ENCODE peak calls at places on chromosomes 2 and 18, in ten cellular contexts. K is neuronal stem cell; R is tibial nerve; C is IMR-90; U is uterus; W is CD8-positive, alpha-beta memory T cell; A is substantia nigra; O is H9; S is aorta; I is small intestine. V is an unnamed sample.

GRCh38 chr2:501130-501529 is 176.1 kb downstream of the TMEM18 start:
- DNase-seq in R (no peak), S (no peak), O (no peak), W (no peak), A (no peak), U (no peak), I (peak), K (no peak), C (no peak), V (no peak)

GRCh38 chr2:194526121-194526520 is 1130.9 kb upstream of the SLC39A10 start:
- DNase-seq in S (no peak), R (no peak), W (no peak), U (no peak), A (no peak), O (no peak), I (no peak), C (no peak), K (no peak), V (no peak)

GRCh38 chr2:233938676-233939370 is 21.6 kb downstream of the TRPM8 start:
- DNase-seq in C (no peak), W (no peak), U (no peak), A (no peak), K (no peak), I (peak), O (no peak), S (no peak), R (no peak), V (no peak)

GRCh38 chr2:220275454-220275853 is 648.0 kb downstream of the SLC4A3 start:
- DNase-seq in I (no peak), A (no peak), W (no peak), C (no peak), O (no peak), U (no peak), S (no peak), K (no peak), R (no peak), V (no peak)

GRCh38 chr18:59988098-59988706 is 88.4 kb downstream of the PMAIP1 start:
- DNase-seq in U (peak), I (peak), A (peak), O (no peak), C (peak), K (peak), S (no peak), R (no peak), W (peak), V (peak)

GRCh38 chr2:67479256-67479655 is 82.1 kb downstream of the ETAA1 start:
- DNase-seq in S (no peak), C (no peak), R (no peak), U (no peak), W (no peak), O (no peak), K (no peak), A (no peak), I (no peak), V (no peak)

GRCh38 chr2:191866675-191867506 is 20.0 kb upstream of the CAVIN2 start:
- DNase-seq in R (no peak), U (no peak), W (no peak), A (no peak), I (peak), S (no peak), O (no peak), C (peak), K (no peak), V (no peak)

GRCh38 chr2:84971799-84972790 is 1.1 kb downstream of the KCMF1 start:
- DNase-seq in C (peak), I (peak), A (peak), R (no peak), W (peak), O (no peak), U (peak), K (no peak), S (peak), V (no peak)

GRCh38 chr2:29576231-29576630 is 345.2 kb downstream of the ALK start:
- DNase-seq in A (no peak), O (no peak), R (no peak), C (no peak), K (no peak), S (no peak), W (no peak), I (no peak), U (no peak), V (no peak)

GRCh38 chr2:96916156-96917007 is 46.5 kb upstream of the SEMA4C start:
- DNase-seq in S (no peak), O (peak), U (no peak), R (no peak), W (no peak), I (no peak), K (no peak), A (peak), C (no peak), V (no peak)

GRCh38 chr2:64485961-64486360 is 32.0 kb downstream of the LGALSL start:
- DNase-seq in I (no peak), S (no peak), K (no peak), W (no peak), A (no peak), U (no peak), C (no peak), R (no peak), O (no peak), V (no peak)

GRCh38 chr2:73870084-73870483 is 22.7 kb upstream of the ACTG2 start:
- DNase-seq in K (no peak), R (peak), C (peak), O (no peak), S (peak), W (no peak), I (no peak), U (peak), A (no peak), V (no peak)

GRCh38 chr18:3652380-3653262 is 202.6 kb downstream of the TGIF1 start:
- DNase-seq in I (peak), R (no peak), U (no peak), W (no peak), A (no peak), S (peak), O (peak), K (no peak), C (peak), V (no peak)

GRCh38 chr2:202387608-202388342 is 11.6 kb downstream of the BMPR2 start:
- DNase-seq in C (no peak), A (no peak), I (no peak), U (no peak), S (no peak), O (no peak), R (no peak), K (no peak), W (no peak), V (no peak)

GRCh38 chr2:58856100-58856499 is 615.0 kb upstream of the FANCL start:
- DNase-seq in K (no peak), C (no peak), R (no peak), S (no peak), W (no peak), O (peak), A (no peak), I (no peak), U (no peak), V (no peak)

GRCh38 chr2:200137691-200138090 is 168.8 kb upstream of the SPATS2L start:
- DNase-seq in O (no peak), U (no peak), W (no peak), A (no peak), R (no peak), I (no peak), C (no peak), K (no peak), S (no peak), V (no peak)

GRCh38 chr2:66901344-66901743 is 466.4 kb downstream of the MEIS1 start:
- DNase-seq in U (no peak), W (no peak), R (no peak), C (no peak), A (no peak), O (no peak), S (no peak), I (no peak), K (no peak), V (no peak)

GRCh38 chr2:238811293-238811692 is 36.6 kb upstream of the TWIST2 start:
- DNase-seq in I (no peak), R (no peak), S (no peak), O (no peak), C (peak), K (no peak), U (no peak), A (no peak), W (no peak), V (no peak)

GRCh38 chr2:38716185-38716584 is 35.0 kb downstream of the SRSF7 start:
- DNase-seq in A (no peak), I (no peak), W (no peak), R (no peak), S (no peak), U (no peak), K (no peak), C (peak), O (no peak), V (no peak)

GRCh38 chr2:138239902-138240595 is 261.5 kb upstream of the SPOPL start:
- DNase-seq in O (no peak), W (no peak), U (no peak), S (no peak), R (no peak), I (no peak), K (no peak), A (no peak), C (no peak), V (no peak)

GRCh38 chr2:69214898-69215297 is 172.1 kb downstream of the GFPT1 start:
- DNase-seq in U (no peak), S (no peak), A (no peak), O (no peak), I (no peak), C (peak), K (no peak), W (no peak), R (no peak), V (no peak)

GRCh38 chr2:53856272-53856671 is 3.5 kb downstream of the GPR75 start:
- DNase-seq in K (no peak), O (no peak), S (no peak), U (no peak), I (no peak), R (no peak), W (no peak), C (no peak), A (no peak), V (no peak)

GRCh38 chr18:76493213-76494107 is 1.6 kb downstream of the ZNF516 start:
- DNase-seq in C (peak), O (peak), A (no peak), U (no peak), K (peak), I (peak), R (no peak), S (no peak), W (no peak), V (no peak)

GRCh38 chr2:20623241-20623640 is 27.7 kb downstream of the HS1BP3 start:
- DNase-seq in I (no peak), O (no peak), W (no peak), S (peak), U (peak), R (no peak), C (no peak), K (no peak), A (no peak), V (no peak)

GRCh38 chr2:57180042-57180567 is 866.5 kb upstream of the VRK2 start:
- DNase-seq in A (no peak), W (no peak), R (no peak), S (no peak), U (no peak), O (no peak), C (peak), K (no peak), I (no peak), V (no peak)

GRCh38 chr2:86675611-86676015 is 44.5 kb upstream of the RMND5A start:
- DNase-seq in A (no peak), C (no peak), R (no peak), U (no peak), I (peak), W (no peak), K (no peak), O (peak), S (no peak), V (no peak)

GRCh38 chr2:181575650-181576025 is 81.3 kb downstream of the CERKL start:
- DNase-seq in W (no peak), C (no peak), K (no peak), R (no peak), S (no peak), I (peak), A (no peak), U (no peak), O (no peak), V (no peak)

GRCh38 chr18:74609535-74609934 is 11.9 kb downstream of the ZNF407 start:
- DNase-seq in R (no peak), C (peak), A (no peak), W (no peak), I (no peak), S (no peak), O (no peak), U (no peak), K (no peak), V (no peak)

GRCh38 chr2:181104512-181105121 is 124.2 kb downstream of the UBE2E3 start:
- DNase-seq in I (peak), U (no peak), K (peak), S (no peak), C (peak), A (no peak), R (no peak), W (no peak), O (no peak), V (no peak)

GRCh38 chr2:196372276-196372809 is 201.0 kb upstream of the STK17B start:
- DNase-seq in A (no peak), W (no peak), R (no peak), O (no peak), S (no peak), K (no peak), I (no peak), U (no peak), C (no peak), V (no peak)

GRCh38 chr2:28434600-28434989 is 41.9 kb downstream of the FOSL2 start:
- DNase-seq in A (no peak), K (no peak), I (no peak), R (no peak), S (no peak), U (no peak), O (no peak), C (no peak), W (no peak), V (no peak)

GRCh38 chr2:224754129-224754528 is 38.0 kb upstream of the CCDC195 start:
- DNase-seq in K (no peak), U (no peak), I (no peak), C (peak), S (no peak), W (no peak), O (no peak), A (no peak), R (no peak), V (no peak)

GRCh38 chr2:144514731-144515424 is 5.0 kb downstream of the ZEB2 start:
- DNase-seq in C (no peak), W (no peak), U (no peak), S (no peak), A (no peak), K (no peak), O (no peak), I (no peak), R (no peak), V (no peak)

GRCh38 chr2:23549821-23550535 is 165.0 kb downstream of the KLHL29 start:
- DNase-seq in C (peak), S (no peak), I (no peak), W (no peak), R (no peak), U (no peak), K (no peak), O (no peak), A (no peak), V (no peak)

GRCh38 chr2:41928593-41928992 is 119.2 kb upstream of the PKDCC start:
- DNase-seq in K (no peak), U (no peak), S (no peak), W (no peak), R (no peak), A (no peak), C (peak), I (no peak), O (no peak), V (no peak)

GRCh38 chr2:19643117-19643518 is 258.7 kb downstream of the TTC32 start:
- DNase-seq in U (no peak), O (no peak), A (no peak), S (no peak), I (no peak), K (no peak), W (no peak), R (no peak), C (peak), V (no peak)

GRCh38 chr2:118477111-118477517 is 370.3 kb downstream of the EN1 start:
- DNase-seq in U (no peak), I (peak), A (no peak), K (peak), S (no peak), O (no peak), C (no peak), W (no peak), R (no peak), V (no peak)

GRCh38 chr2:128378231-128379020 is 59.8 kb upstream of the HS6ST1 start:
- DNase-seq in S (no peak), U (peak), R (no peak), W (no peak), O (peak), A (no peak), K (no peak), I (no peak), C (no peak), V (no peak)

GRCh38 chr2:128374711-128375413 is 56.2 kb upstream of the HS6ST1 start:
- DNase-seq in O (no peak), W (no peak), S (no peak), U (peak), K (no peak), I (no peak), C (no peak), R (no peak), A (no peak), V (no peak)

GRCh38 chr2:128375454-128375853 is 56.8 kb upstream of the HS6ST1 start:
- DNase-seq in W (no peak), K (no peak), U (peak), O (no peak), R (no peak), S (no peak), I (no peak), C (no peak), A (no peak), V (no peak)

GRCh38 chr2:128377071-128377910 is 58.6 kb upstream of the HS6ST1 start:
- DNase-seq in O (no peak), C (no peak), A (no peak), I (no peak), K (no peak), R (no peak), U (peak), S (no peak), W (no peak), V (no peak)

GRCh38 chr2:128376241-128377041 is 57.8 kb upstream of the HS6ST1 start:
- DNase-seq in K (no peak), R (no peak), I (no peak), W (no peak), O (no peak), S (no peak), U (peak), A (no peak), C (no peak), V (no peak)
- H3K27ac ChIP-seq in K (no peak), R (peak), I (no peak), W (no peak), O (no peak), S (no peak), U (no peak), A (no peak), C (no peak), V (no peak)

DNA sequence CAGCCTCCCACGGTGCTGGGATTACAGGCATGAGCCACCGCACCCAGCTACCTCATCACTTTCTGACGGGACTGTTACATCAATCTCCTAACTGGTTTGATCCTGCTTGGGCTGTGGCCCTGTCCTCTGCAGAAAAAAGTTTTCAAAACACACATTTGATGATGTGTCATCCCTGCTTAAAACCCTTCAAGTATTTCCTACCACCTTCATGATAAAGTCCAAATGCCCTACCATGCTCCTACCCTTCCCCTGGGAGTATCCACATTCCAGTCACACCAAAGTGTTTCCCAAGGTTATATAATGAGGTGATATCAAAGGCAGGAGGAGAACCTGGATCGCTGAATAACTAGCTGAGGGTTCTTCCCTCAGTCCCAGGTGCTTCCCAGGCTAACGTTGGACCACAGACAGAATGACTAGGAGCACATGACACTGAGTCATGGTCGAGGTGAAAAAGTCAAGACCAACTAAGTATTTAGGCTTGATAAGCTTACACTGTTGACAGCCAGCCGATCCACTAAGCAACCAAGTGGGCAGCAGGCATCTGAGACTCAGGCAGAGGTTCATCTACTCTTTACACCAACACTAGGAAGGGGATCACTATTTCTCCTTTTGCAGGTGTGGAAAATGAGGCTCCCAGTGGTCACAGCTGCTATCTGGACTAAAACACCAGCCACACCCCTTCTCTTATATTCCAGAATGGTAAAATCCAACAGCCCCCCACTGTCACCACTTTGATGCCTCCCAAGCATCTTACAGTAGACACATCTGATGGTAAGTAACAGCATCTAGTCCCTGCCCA is 31.8 kb downstream of the CYRIA start:
- DNase-seq in O (no peak), S (no peak), K (no peak), R (no peak), A (no peak), I (no peak), C (peak), W (no peak), U (no peak), V (no peak)
- H3K27ac ChIP-seq in O (no peak), S (no peak), K (no peak), R (no peak), A (no peak), I (no peak), C (no peak), W (no peak), U (no peak), V (no peak)

GRCh38 chr2:197870137-197870536 is 65.7 kb downstream of the PLCL1 start:
- DNase-seq in C (no peak), W (no peak), I (no peak), A (no peak), O (no peak), S (no peak), U (no peak), R (no peak), K (no peak), V (no peak)
- H3K27ac ChIP-seq in C (no peak), W (no peak), I (no peak), A (no peak), O (no peak), S (no peak), U (no peak), R (no peak), K (no peak), V (no peak)

DNA sequence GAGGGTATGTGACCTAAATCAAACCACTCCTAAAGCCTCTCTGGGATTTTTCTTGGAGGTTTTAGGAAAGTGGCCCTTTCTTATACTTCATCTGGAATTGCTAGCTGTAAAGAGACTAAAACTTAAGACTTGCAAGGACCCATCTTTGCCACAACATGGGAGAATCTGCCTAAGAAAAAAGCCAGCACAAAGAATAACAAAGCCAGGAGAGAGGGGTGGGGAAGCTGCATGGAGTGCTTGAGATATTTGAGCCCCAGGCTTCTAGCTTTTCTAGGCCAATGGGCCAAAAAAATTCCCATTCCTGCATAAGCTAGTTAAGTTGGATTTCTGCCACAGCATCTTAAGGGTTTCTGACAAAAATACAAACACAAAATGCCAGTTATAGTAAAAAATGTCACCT is 38.5 kb upstream of the LYPD6 start:
- DNase-seq in W (no peak), A (no peak), O (peak), U (no peak), R (no peak), C (no peak), S (no peak), I (no peak), K (no peak), V (no peak)
- H3K27ac ChIP-seq in W (no peak), A (no peak), O (peak), U (no peak), R (no peak), C (no peak), S (no peak), I (no peak), K (no peak), V (no peak)

DNA sequence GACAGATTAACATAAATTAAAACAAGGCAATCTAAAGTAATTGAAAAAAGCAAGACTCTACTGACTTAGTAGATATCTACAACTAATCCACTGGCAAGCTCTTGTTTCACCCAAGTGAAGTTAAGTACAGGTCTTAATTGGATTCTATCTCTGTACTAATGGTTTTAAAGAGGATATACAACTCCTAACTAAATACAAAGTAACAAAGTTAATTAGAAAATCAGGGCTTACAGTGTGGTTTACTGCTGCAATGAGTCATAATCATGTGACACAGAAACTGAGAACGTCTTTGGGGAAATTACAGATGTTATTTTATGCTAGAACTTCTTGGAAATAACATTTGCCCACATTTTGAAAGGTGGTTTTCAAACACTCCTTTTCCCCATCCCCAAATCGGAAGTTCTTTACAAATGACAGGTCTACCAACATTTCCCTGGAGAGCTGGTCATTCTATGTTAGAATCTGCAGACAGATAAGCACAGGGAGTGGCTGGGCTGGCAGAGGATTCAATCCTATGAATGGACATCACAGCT is 245.3 kb downstream of the STK39 start:
- DNase-seq in U (no peak), S (no peak), W (no peak), C (peak), I (peak), K (no peak), R (no peak), A (no peak), O (no peak), V (no peak)
- H3K27ac ChIP-seq in U (no peak), S (no peak), W (no peak), C (peak), I (no peak), K (no peak), R (no peak), A (no peak), O (no peak), V (peak)